ENCODE peak calls at places on chromosome 5, in seven cellular contexts. H is spleen, W is lower leg skin, C is sigmoid colon, L is esophagus squamous epithelium, O is A549, S is body of pancreas. P is an unnamed sample.

GRCh38 chr5:125125031-125125823 is 378.8 kb upstream of the ZNF608 start:
- DNase-seq in H (no peak), S (no peak), O (no peak), L (no peak), W (no peak), C (no peak), P (no peak)

GRCh38 chr5:163504091-163504931 is 1.1 kb upstream of the MAT2B start:
- DNase-seq in H (peak), S (peak), O (peak), L (no peak), W (peak), C (peak), P (peak)

GRCh38 chr5:59569608-59570334 is 323.8 kb downstream of the PDE4D start:
- DNase-seq in O (no peak), C (no peak), H (no peak), S (no peak), L (no peak), W (no peak), P (no peak)

GRCh38 chr5:124583469-124584350 is 162.7 kb downstream of the ZNF608 start:
- DNase-seq in S (no peak), L (no peak), C (no peak), H (no peak), O (peak), W (no peak), P (no peak)

GRCh38 chr5:139138109-139138508 is 60.1 kb downstream of the SIL1 start:
- DNase-seq in O (no peak), S (no peak), W (no peak), H (no peak), L (no peak), C (no peak), P (no peak)

GRCh38 chr5:133904641-133905040 is 63.8 kb downstream of the C5orf15 start:
- DNase-seq in C (no peak), S (no peak), L (no peak), H (no peak), W (no peak), O (no peak), P (no peak)

GRCh38 chr5:28390341-28390740 is 1352.0 kb upstream of the CDH9 start:
- DNase-seq in W (no peak), C (no peak), O (no peak), L (no peak), S (no peak), H (no peak), P (no peak)

GRCh38 chr5:173323121-173323798 is 5.0 kb downstream of the STC2 start:
- DNase-seq in H (peak), S (no peak), L (no peak), C (peak), W (peak), O (no peak), P (no peak)

GRCh38 chr5:171207256-171207866 is 101.7 kb upstream of the TLX3 start:
- DNase-seq in O (peak), L (no peak), S (peak), W (no peak), H (no peak), C (no peak), P (peak)

GRCh38 chr5:172224996-172225395 is 31.0 kb downstream of the EFCAB9 start:
- DNase-seq in O (no peak), H (no peak), W (no peak), L (no peak), C (no peak), S (no peak), P (no peak)

GRCh38 chr5:137320056-137321045 is 178.8 kb downstream of the SPOCK1 start:
- DNase-seq in S (peak), O (peak), L (no peak), W (no peak), H (no peak), C (no peak), P (peak)

GRCh38 chr5:7347377-7347776 is 48.6 kb upstream of the ADCY2 start:
- DNase-seq in L (no peak), O (no peak), C (no peak), W (no peak), S (no peak), H (no peak), P (no peak)

GRCh38 chr5:9265391-9266287 is 280.2 kb downstream of the SEMA5A start:
- DNase-seq in L (no peak), H (no peak), C (no peak), O (no peak), W (no peak), S (no peak), P (no peak)
- TF ChIP-seq POLR2A in L (no peak), H (no peak), C (no peak), O (no peak), W (no peak), S (no peak), P (no peak)

GRCh38 chr5:136080483-136081180 is 51.8 kb downstream of the TGFBI start:
- DNase-seq in C (peak), O (peak), L (peak), H (peak), S (peak), W (peak), P (peak)
- TF ChIP-seq POLR2A in C (peak), O (peak), L (no peak), H (no peak), S (peak), W (no peak), P (no peak)

GRCh38 chr5:174339130-174339529 is 293.6 kb downstream of the NSG2 start:
- DNase-seq in S (no peak), H (no peak), L (no peak), C (no peak), O (no peak), W (peak), P (no peak)

GRCh38 chr5:174340221-174340620 is 294.7 kb downstream of the NSG2 start:
- DNase-seq in O (no peak), H (no peak), S (no peak), C (no peak), W (no peak), L (no peak), P (no peak)

GRCh38 chr5:174343826-174344225 is 298.3 kb downstream of the NSG2 start:
- DNase-seq in L (no peak), W (peak), C (no peak), H (no peak), S (no peak), O (no peak), P (no peak)

GRCh38 chr5:174344335-174344734 is 298.8 kb downstream of the NSG2 start:
- DNase-seq in O (no peak), H (no peak), C (no peak), S (no peak), L (no peak), W (peak), P (no peak)

DNA sequence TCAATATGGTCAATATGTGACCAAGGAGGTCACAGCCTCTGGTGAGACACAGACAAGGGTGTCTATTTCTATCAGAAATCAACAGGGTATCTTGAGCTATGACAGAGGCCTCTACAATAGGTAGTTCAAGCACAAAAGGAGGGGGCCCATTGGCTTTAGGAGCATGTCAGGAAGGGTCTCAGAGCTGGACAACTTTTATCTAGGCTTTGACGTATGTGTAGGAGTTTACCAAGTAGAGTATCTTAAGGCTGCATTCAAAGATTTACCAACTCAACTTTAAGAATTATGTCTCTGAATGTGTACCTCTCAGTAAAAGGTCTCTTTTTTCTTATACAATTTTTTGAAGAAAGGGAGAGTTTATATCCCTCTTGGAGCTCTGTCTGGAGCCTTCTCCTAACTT is 297.2 kb downstream of the NSG2 start:
- DNase-seq in C (no peak), W (no peak), H (no peak), L (no peak), O (no peak), S (no peak), P (no peak)
- TF ChIP-seq POLR2A in C (no peak), W (no peak), H (no peak), L (no peak), O (no peak), S (no peak), P (no peak)

GRCh38 chr5:9466677-9467076 is 79.2 kb downstream of the SEMA5A start:
- DNase-seq in W (no peak), C (no peak), H (no peak), S (no peak), L (no peak), O (no peak), P (no peak)
- TF ChIP-seq POLR2A in W (no peak), C (no peak), H (no peak), S (no peak), L (no peak), O (no peak), P (no peak)

GRCh38 chr5:148967783-148968182 is 95.1 kb downstream of the SH3TC2 start:
- DNase-seq in O (no peak), W (no peak), C (peak), S (no peak), L (no peak), H (no peak), P (no peak)
- TF ChIP-seq POLR2A in O (no peak), W (no peak), C (no peak), S (no peak), L (no peak), H (no peak), P (no peak)

DNA sequence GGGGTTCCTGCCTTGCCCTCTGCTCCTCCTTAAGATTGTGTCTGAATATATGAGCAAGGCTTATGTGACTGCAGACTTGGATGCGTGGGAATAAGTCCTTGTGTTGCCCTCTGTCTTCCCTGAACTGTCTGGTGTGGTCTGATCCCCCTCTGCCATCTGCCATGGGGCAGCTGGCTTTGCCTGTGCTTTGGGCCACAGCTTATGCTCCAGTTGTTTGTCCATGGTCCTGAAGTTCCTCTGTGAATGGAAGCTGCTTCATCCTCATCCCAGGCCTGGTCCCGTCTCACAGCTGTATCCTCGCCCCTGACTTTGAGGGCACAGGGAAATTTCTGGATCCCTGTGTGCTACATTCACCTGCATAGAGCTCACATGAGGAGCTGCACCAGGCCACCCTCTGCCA is 14.7 kb downstream of the IL31RA start:
- DNase-seq in S (no peak), L (no peak), H (no peak), W (no peak), C (no peak), O (no peak), P (no peak)
- TF ChIP-seq POLR2A in S (no peak), L (no peak), H (no peak), W (no peak), C (no peak), O (no peak), P (no peak)

GRCh38 chr5:150783422-150783928 is 4.9 kb downstream of the SMIM3 start:
- DNase-seq in O (no peak), S (peak), W (no peak), H (no peak), L (no peak), C (peak), P (no peak)

GRCh38 chr5:150782850-150783249 is 4.3 kb downstream of the SMIM3 start:
- DNase-seq in S (no peak), C (no peak), H (no peak), W (no peak), L (no peak), O (no peak), P (no peak)

GRCh38 chr5:150780816-150781221 is 2.3 kb downstream of the SMIM3 start:
- DNase-seq in O (no peak), H (no peak), W (no peak), C (no peak), L (no peak), S (no peak), P (no peak)

GRCh38 chr5:150780180-150780692 is 1.7 kb downstream of the SMIM3 start:
- DNase-seq in C (peak), S (no peak), L (no peak), O (no peak), W (no peak), H (no peak), P (no peak)

GRCh38 chr5:150781706-150782614 is 3.4 kb downstream of the SMIM3 start:
- DNase-seq in S (no peak), W (no peak), H (no peak), C (peak), L (no peak), O (no peak), P (no peak)
- TF ChIP-seq POLR2A in S (peak), W (no peak), H (peak), C (no peak), L (peak), O (no peak), P (no peak)

GRCh38 chr5:145633474-145633873 is 201.7 kb downstream of the PRELID2 start:
- DNase-seq in S (no peak), O (no peak), H (no peak), L (no peak), C (no peak), W (no peak), P (no peak)
- TF ChIP-seq POLR2A in S (no peak), O (no peak), H (no peak), L (no peak), C (no peak), W (no peak), P (no peak)

DNA sequence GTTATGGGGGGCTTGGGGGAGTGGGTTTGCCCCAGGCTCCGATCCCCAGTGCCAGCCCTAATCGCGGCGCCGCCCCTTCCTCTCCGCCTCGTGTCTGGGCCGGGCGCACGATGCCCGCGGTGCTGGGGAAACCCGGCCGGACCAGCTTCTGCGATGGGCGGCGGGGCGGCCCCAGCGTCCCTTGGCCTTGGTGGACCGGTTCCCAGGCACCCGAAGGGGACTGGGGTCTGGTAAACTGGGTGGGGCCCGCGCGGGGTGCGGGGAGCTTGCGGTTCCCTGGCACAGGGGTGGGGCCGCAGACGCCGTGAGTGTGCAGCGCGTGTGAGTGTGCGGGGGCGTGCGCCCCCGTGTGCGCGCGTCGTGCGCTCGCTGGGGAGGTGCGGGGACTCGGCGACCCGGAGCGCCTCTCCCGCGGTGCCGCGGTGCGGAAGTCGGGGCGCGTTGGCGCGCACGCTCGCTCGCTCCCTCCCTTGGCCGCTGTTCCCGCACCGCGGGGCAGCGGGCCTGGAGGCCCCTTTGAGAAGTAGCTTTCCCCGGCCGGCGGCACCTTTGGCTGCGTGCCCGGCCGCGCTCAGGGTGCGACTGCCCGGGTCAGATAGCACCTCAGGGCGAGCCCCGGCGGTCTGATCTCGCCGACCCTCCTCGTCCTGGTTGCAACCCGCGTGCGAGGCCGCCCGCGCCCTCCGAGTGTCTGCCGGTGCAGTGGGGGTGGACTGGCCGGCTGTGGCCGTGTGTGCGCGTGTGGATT is 568 bp downstream of the MACIR start:
- DNase-seq in W (peak), L (no peak), S (peak), O (peak), H (peak), C (peak), P (peak)
- TF ChIP-seq POLR2A in W (no peak), L (no peak), S (no peak), O (peak), H (no peak), C (peak), P (peak)

GRCh38 chr5:1510631-1511030 is 13.1 kb downstream of the LPCAT1 start:
- DNase-seq in H (peak), C (peak), O (no peak), S (peak), L (no peak), W (peak), P (no peak)
- TF ChIP-seq POLR2A in H (no peak), C (no peak), O (no peak), S (no peak), L (no peak), W (no peak), P (no peak)